ENCODE peak calls at places on chromosomes 3 and 15, in four cellular contexts. T, P, V and G are unnamed samples.

GRCh38 chr3:133880287-133880686 is 15.4 kb downstream of the RAB6B start:
- DNase-seq in T (no peak), P (no peak), V (no peak), G (no peak)

GRCh38 chr3:197234947-197235914 is 63.2 kb downstream of the DLG1 start:
- DNase-seq in T (no peak), P (no peak), V (peak), G (no peak)

GRCh38 chr3:51704511-51704950 is 2.3 kb upstream of the GRM2 start:
- DNase-seq in T (no peak), P (no peak), V (no peak), G (no peak)

GRCh38 chr3:88283242-88283592 is 133.5 kb downstream of the C3orf38 start:
- DNase-seq in T (no peak), P (no peak), V (no peak), G (no peak)

GRCh38 chr3:98770261-98771039 is 7.3 kb downstream of the ST3GAL6 start:
- DNase-seq in T (no peak), P (no peak), V (no peak), G (no peak)

GRCh38 chr3:312170-312569 is 115.6 kb downstream of the CHL1 start:
- DNase-seq in T (no peak), P (no peak), V (no peak), G (no peak)

GRCh38 chr3:171950373-171950772 is 89.0 kb upstream of the FNDC3B start:
- DNase-seq in T (peak), P (no peak), V (peak), G (no peak)

GRCh38 chr15:82540055-82540983 is at the start of gene RPS17:
- DNase-seq in T (peak), P (peak), V (peak), G (peak)

GRCh38 chr3:123884258-123884831 is at the start of gene MYLK:
- DNase-seq in T (peak), P (no peak), V (peak), G (peak)

GRCh38 chr15:33720952-33721351 is 247.3 kb upstream of the CHRM5 start:
- DNase-seq in T (peak), P (no peak), V (peak), G (peak)

GRCh38 chr15:38367476-38367875 is 86.5 kb upstream of the FAM98B start:
- DNase-seq in T (peak), P (no peak), V (peak), G (peak)

GRCh38 chr15:31227954-31228542 is 98.6 kb upstream of the KLF13 start:
- DNase-seq in T (no peak), P (peak), V (no peak), G (no peak)

GRCh38 chr15:82663186-82663600 is 16.0 kb upstream of the CPEB1 start:
- DNase-seq in T (peak), P (peak), V (peak), G (no peak)

GRCh38 chr3:31248619-31248992 is 284.1 kb upstream of the STT3B start:
- DNase-seq in T (no peak), P (no peak), V (no peak), G (no peak)

GRCh38 chr3:31246293-31247062 is 286.2 kb upstream of the STT3B start:
- DNase-seq in T (no peak), P (no peak), V (no peak), G (no peak)

GRCh38 chr3:31247850-31248618 is 284.7 kb upstream of the STT3B start:
- DNase-seq in T (peak), P (no peak), V (peak), G (no peak)

GRCh38 chr3:31244929-31245817 is 287.6 kb upstream of the STT3B start:
- DNase-seq in T (peak), P (no peak), V (no peak), G (no peak)

GRCh38 chr3:31247063-31247447 is 285.7 kb upstream of the STT3B start:
- DNase-seq in T (no peak), P (no peak), V (no peak), G (no peak)
- H3K4me3 ChIP-seq in T (no peak), P (no peak), V (no peak), G (no peak)

DNA sequence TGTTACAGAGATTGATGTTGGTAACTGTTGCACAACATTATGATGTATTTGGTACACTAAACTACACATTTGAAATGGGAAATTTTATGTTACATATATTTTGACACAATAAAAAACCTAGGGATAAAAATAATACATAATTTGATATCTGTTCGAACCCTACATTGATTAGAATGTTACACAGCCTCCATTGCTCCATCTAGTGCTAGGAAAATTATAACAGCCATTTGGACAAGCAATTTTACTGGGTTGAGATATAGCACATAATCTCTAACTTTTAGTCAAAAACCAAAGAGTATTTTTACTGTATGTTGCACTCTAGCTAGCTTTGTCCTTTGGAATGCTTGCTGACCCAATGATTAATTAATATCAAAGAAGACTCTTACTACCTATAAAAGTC is 108.1 kb downstream of the LSAMP start:
- DNase-seq in T (no peak), P (no peak), V (no peak), G (no peak)
- TF ChIP-seq CTCF in T (no peak), P (peak), V (no peak), G (no peak)

GRCh38 chr3:25820816-25821486 is 31.1 kb downstream of the OXSM start:
- DNase-seq in T (no peak), P (no peak), V (no peak), G (no peak)
- H3K4me3 ChIP-seq in T (no peak), P (no peak), V (no peak), G (no peak)

GRCh38 chr3:46208167-46208704 is at the start of gene CCR1:
- DNase-seq in T (peak), P (peak), V (peak), G (no peak)
- TF ChIP-seq CTCF in T (peak), P (peak), V (peak), G (peak)